ENCODE peak calls at places on chromosomes 2 and 18, in four cellular contexts. D is HCT116, U is K562, L is HepG2. R is an unnamed sample.

GRCh38 chr2:240920783-240921231 is 14.7 kb downstream of the CROCC2 start:
- DNase-seq in D (no peak), U (no peak), L (no peak), R (no peak)

GRCh38 chr2:175293195-175293594 is 111.7 kb upstream of the ATP5MC3 start:
- DNase-seq in L (no peak), D (no peak), U (no peak), R (no peak)

GRCh38 chr2:145593991-145594702 is 1074.2 kb upstream of the ZEB2 start:
- DNase-seq in U (peak), L (no peak), D (no peak), R (no peak)

GRCh38 chr18:13542520-13542847 is 183.9 kb downstream of the FAM210A start:
- DNase-seq in U (no peak), D (no peak), L (no peak), R (no peak)

GRCh38 chr2:223654384-223654915 is 52.3 kb upstream of the SCG2 start:
- DNase-seq in U (peak), L (no peak), D (no peak), R (no peak)

GRCh38 chr2:227703961-227704360 is 13.9 kb downstream of the SLC19A3 start:
- DNase-seq in U (no peak), L (no peak), D (no peak), R (no peak)

GRCh38 chr2:23606968-23607367 is 222.0 kb downstream of the KLHL29 start:
- DNase-seq in L (no peak), D (no peak), U (no peak), R (no peak)

GRCh38 chr2:239751719-239752355 is 273.3 kb downstream of the NDUFA10 start:
- DNase-seq in L (no peak), D (no peak), U (no peak), R (no peak)

GRCh38 chr18:8140841-8141501 is 468.3 kb upstream of the RAB12 start:
- DNase-seq in L (no peak), U (peak), D (no peak), R (no peak)

GRCh38 chr2:114127372-114127771 is 237.5 kb downstream of the ACTR3 start:
- DNase-seq in D (no peak), U (no peak), L (no peak), R (no peak)

GRCh38 chr2:168529900-168530561 is 74.0 kb downstream of the CERS6 start:
- DNase-seq in D (no peak), U (peak), L (no peak), R (no peak)

GRCh38 chr2:54949431-54949830 is 100.8 kb downstream of the RTN4 start:
- DNase-seq in U (no peak), D (no peak), L (no peak), R (no peak)

GRCh38 chr2:207692206-207693065 is 19.0 kb upstream of the CCNYL1 start:
- DNase-seq in L (peak), D (peak), U (peak), R (peak)

GRCh38 chr2:28824870-28825269 is 14.2 kb downstream of the SPDYA start:
- DNase-seq in L (no peak), U (no peak), D (no peak), R (no peak)

GRCh38 chr18:58056847-58057246 is 12.8 kb downstream of the NEDD4L start:
- DNase-seq in U (no peak), L (no peak), D (no peak), R (no peak)

GRCh38 chr2:84840306-84840705 is 40.6 kb downstream of the TRABD2A start:
- DNase-seq in U (peak), D (no peak), L (no peak), R (no peak)
- TF ChIP-seq FOSL1 in U (no peak), D (no peak), L (no peak), R (no peak)

GRCh38 chr18:60870261-60870966 is 462.8 kb upstream of the CDH20 start:
- DNase-seq in D (no peak), U (no peak), L (no peak), R (no peak)
- TF ChIP-seq JUND in D (no peak), U (no peak), L (no peak), R (no peak)

GRCh38 chr2:102520801-102521200 is 47.8 kb downstream of the SLC9A4 start:
- DNase-seq in U (no peak), L (peak), D (no peak), R (no peak)

GRCh38 chr2:102522890-102523289 is 49.9 kb downstream of the SLC9A4 start:
- DNase-seq in D (no peak), U (no peak), L (no peak), R (no peak)

GRCh38 chr2:102522169-102522568 is 49.1 kb downstream of the SLC9A4 start:
- DNase-seq in U (no peak), D (no peak), L (no peak), R (no peak)

GRCh38 chr2:102527086-102527485 is 54.1 kb downstream of the SLC9A4 start:
- DNase-seq in L (no peak), D (no peak), U (no peak), R (no peak)

DNA sequence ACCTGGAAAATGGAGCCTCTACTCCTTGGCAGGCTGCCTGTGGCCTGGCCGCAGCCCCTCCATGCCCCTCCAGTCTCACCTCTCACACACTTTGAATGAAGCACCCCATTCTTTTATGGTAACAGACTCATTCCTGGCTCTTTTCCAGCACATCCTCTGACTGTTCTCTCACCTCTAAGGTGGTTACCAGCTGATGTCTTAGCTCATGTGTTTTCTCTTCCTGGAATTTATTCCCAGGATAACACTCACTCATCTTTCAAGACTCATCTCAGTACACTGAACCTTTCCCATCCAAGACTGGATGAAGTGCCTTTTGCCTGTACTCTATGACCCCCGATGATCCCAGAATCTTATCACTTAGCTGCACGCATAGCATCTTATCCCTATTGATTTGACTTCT is 50.6 kb downstream of the SLC9A4 start:
- DNase-seq in L (no peak), D (no peak), U (no peak), R (no peak)
- TF ChIP-seq FOSL1 in L (no peak), D (no peak), U (no peak), R (no peak)

DNA sequence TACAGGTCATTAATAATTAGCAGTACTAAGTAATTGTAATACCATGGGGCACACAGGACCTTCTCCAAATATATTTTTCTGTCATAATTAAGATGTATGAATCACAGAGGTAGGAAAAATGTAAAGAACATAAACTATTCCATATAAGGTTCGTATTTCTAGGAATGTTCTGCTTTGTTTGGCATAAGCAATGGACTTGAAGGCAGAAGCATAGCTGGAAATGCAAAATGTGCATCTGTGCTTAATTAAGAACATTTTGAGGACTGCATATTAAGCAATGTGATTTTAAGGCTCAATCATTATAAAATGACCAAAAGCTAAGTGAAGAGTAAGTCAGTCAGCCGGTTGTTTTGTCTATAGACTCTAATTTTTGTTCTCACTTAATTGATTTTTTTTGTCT is 123.2 kb downstream of the RBM43 start:
- DNase-seq in L (no peak), D (no peak), U (no peak), R (no peak)
- TF ChIP-seq JUND in L (no peak), D (no peak), U (no peak), R (no peak)

DNA sequence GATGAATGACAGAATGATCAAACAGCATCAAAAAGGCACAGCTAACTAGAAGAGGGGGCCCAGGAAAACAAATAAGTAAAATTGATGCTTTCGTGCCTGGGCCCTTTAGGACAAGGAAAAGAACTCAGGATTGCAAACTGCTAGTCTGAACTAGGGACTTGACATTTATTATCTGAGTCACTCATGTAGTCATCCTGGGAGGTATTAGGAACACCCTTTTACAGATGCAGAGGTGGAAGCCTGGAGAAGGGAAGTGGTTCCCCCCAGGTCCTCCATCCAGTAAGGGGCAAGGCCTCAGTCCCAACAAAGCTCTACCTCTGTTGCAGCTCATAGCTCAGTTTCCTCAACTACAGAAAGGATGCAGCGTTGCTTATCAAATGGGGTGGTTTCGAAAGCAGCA is 87.0 kb upstream of the CTAGE1 start:
- DNase-seq in D (no peak), U (no peak), L (no peak), R (no peak)
- TF ChIP-seq FOSL1 in D (no peak), U (peak), L (no peak), R (no peak)

DNA sequence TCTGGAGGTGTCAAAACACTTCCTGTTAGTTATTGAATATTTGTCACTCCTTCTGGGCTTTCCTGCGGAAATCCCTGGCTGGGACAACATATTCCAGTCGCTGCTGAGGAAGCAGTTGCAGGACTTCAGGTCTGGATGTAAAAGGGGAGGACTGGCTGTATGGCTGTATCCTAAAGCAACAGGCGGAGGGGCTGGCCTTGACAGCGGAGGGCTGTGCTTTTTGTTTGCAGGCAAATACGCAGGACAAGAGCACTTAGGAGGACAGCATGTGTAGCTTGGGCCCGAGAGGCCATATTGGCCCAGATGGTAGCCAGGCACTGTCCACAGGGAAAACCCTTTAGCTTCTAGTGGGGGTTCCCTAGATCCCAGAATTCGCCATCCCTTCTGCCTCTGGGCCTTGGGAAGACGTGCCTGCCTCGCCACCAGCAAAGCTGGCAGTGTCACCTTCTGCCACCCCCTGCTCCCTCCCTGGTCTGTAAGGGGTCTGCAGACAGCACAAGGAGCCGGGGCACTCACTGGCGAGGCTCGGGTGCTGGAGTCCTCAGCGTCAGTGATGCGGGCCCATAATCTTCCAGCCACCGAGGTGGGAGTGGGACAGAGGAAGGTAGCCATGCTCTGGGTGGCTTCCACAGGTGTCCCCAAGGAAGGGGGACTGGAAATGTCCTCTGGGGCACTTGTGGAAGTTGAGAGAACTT is 6.7 kb downstream of the NPPC start:
- DNase-seq in U (no peak), D (no peak), L (no peak), R (no peak)
- TF ChIP-seq JUND in U (no peak), D (no peak), L (no peak), R (no peak)

GRCh38 chr2:26729311-26729710 is 34.8 kb upstream of the SLC35F6 start:
- DNase-seq in U (no peak), L (no peak), D (no peak), R (no peak)
- TF ChIP-seq FOSL1 in U (no peak), L (no peak), D (no peak), R (no peak)

R was measured in H1.